ENCODE peak calls at places on chromosomes 2 and 18, in eight cellular contexts. C is endothelial cell, W is GM06990, J is RWPE2, F is transverse colon, Q is thoracic aorta, P is A549, D is breast epithelium. X is an unnamed sample.

GRCh38 chr2:132400169-132400900 is 16.3 kb upstream of the GPR39 start:
- DNase-seq in C (no peak), W (no peak), J (no peak), F (no peak), Q (no peak), P (no peak), D (no peak), X (no peak)

GRCh38 chr18:25099838-25100393 is 252.1 kb downstream of the ZNF521 start:
- DNase-seq in C (no peak), W (no peak), J (no peak), F (no peak), Q (no peak), P (no peak), D (no peak), X (no peak)

GRCh38 chr2:121345887-121346286 is 60.9 kb upstream of the TFCP2L1 start:
- DNase-seq in C (no peak), W (no peak), J (no peak), F (no peak), Q (no peak), P (no peak), D (no peak), X (no peak)

GRCh38 chr2:74871414-74871813 is 37.5 kb downstream of the HK2 start:
- DNase-seq in C (no peak), W (no peak), J (no peak), F (no peak), Q (no peak), P (no peak), D (no peak), X (no peak)

GRCh38 chr18:10518595-10519273 is 7.1 kb upstream of the NAPG start:
- DNase-seq in C (no peak), W (no peak), J (no peak), F (peak), Q (no peak), P (no peak), D (no peak), X (no peak)

GRCh38 chr18:58205087-58205779 is 161.2 kb downstream of the NEDD4L start:
- DNase-seq in C (no peak), W (no peak), J (no peak), F (no peak), Q (no peak), P (no peak), D (no peak), X (no peak)

GRCh38 chr18:21760321-21760720 is 19.7 kb downstream of the MIB1 start:
- DNase-seq in C (no peak), W (no peak), J (no peak), F (no peak), Q (no peak), P (no peak), D (no peak), X (no peak)

GRCh38 chr2:232541195-232541960 is 1.9 kb downstream of the CHRNG start:
- DNase-seq in C (no peak), W (no peak), J (no peak), F (no peak), Q (no peak), P (no peak), D (no peak), X (no peak)

GRCh38 chr18:34738173-34738894 is 28.2 kb downstream of the DTNA start:
- DNase-seq in C (no peak), W (no peak), J (no peak), F (no peak), Q (no peak), P (no peak), D (no peak), X (no peak)

GRCh38 chr2:226609361-226609760 is 190.3 kb downstream of the IRS1 start:
- DNase-seq in C (no peak), W (no peak), J (no peak), F (no peak), Q (no peak), P (no peak), D (no peak), X (no peak)

GRCh38 chr2:160205511-160205910 is 5.4 kb upstream of the ITGB6 start:
- DNase-seq in C (no peak), W (no peak), J (peak), F (peak), Q (peak), P (peak), D (peak), X (no peak)

GRCh38 chr18:60686142-60686541 is 313.6 kb upstream of the MC4R start:
- DNase-seq in C (no peak), W (no peak), J (no peak), F (no peak), Q (no peak), P (no peak), D (no peak), X (no peak)

DNA sequence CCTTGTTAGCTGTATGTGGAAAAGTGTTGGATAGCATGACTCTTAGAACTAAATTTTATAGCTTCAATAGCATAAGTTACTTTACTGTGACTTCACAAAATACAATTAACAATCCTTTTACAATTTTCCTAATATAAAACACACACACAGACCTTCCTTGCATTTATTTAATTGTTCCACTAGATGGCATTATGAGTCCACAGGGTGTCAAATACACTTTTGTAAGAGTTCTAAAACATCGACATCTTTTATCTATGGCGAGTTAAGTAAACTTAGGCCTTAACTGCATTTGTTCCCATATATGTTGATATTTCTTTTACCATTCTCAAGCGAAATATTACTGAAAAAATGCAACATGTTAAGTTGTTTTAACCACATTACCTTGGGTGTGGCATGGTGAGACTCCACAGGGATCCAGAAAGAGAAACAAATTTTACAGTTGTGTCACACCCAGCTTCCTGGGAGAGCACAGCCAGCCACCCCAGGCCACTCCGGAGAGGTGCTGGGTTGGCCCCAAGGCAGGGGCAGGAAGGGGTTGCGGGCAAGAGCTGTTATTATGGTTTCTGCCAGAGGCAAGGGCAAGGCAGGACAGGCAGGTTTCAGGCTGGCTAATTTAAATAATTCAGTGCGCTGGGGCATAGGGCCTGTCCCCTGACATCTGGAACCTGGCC is 312.4 kb upstream of the MC4R start:
- DNase-seq in C (no peak), W (no peak), J (no peak), F (no peak), Q (no peak), P (no peak), D (no peak), X (no peak)
- TF ChIP-seq CTCF in C (peak), W (peak), J (peak), F (peak), Q (peak), P (peak), D (peak), X (no peak)

GRCh38 chr2:106582431-106583143 is 95.4 kb downstream of the CD8B2 start:
- DNase-seq in C (peak), W (no peak), J (no peak), F (peak), Q (no peak), P (peak), D (peak), X (peak)

GRCh38 chr2:106579750-106580197 is 92.6 kb downstream of the CD8B2 start:
- DNase-seq in C (no peak), W (no peak), J (no peak), F (no peak), Q (no peak), P (no peak), D (no peak), X (no peak)

GRCh38 chr2:106581276-106581675 is 94.1 kb downstream of the CD8B2 start:
- DNase-seq in C (no peak), W (no peak), J (no peak), F (no peak), Q (no peak), P (no peak), D (no peak), X (no peak)

GRCh38 chr2:106580241-106580640 is 93.1 kb downstream of the CD8B2 start:
- DNase-seq in C (no peak), W (no peak), J (no peak), F (no peak), Q (no peak), P (no peak), D (no peak), X (no peak)

DNA sequence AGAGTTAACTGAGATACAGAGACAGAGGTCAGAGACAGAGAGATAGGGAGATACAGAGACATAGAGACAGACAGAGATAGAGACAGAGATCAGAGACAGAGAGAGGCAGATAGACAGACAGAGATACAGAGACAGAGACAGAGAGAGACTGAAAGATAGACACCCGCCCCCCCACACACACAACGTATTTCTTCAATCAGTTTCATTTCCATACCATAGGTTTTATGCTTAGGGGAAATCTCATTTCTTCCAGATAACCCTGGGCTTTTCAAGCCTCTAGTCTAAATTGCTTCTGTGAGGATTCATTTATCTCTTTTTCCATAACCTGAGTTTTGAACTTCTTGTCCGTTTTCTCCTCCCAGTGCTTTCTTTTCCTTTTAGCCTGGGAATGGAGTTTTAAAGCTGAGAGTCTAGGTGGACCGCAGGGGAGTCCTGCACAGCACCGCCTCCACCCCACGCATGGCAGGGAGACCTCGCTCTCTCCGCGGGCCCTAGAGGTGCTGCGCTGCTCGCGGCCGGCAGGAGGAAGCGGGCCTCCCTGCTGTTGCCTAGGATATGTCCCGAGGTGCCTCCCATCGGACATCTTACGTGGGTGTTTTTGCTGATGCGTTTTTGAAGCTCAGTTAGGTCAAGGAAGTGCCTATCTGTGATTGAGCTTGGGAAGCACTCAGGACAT is 94.7 kb downstream of the CD8B2 start:
- DNase-seq in C (peak), W (peak), J (no peak), F (peak), Q (no peak), P (peak), D (no peak), X (peak)
- TF ChIP-seq CTCF in C (no peak), W (no peak), J (no peak), F (no peak), Q (peak), P (no peak), D (no peak), X (no peak)

DNA sequence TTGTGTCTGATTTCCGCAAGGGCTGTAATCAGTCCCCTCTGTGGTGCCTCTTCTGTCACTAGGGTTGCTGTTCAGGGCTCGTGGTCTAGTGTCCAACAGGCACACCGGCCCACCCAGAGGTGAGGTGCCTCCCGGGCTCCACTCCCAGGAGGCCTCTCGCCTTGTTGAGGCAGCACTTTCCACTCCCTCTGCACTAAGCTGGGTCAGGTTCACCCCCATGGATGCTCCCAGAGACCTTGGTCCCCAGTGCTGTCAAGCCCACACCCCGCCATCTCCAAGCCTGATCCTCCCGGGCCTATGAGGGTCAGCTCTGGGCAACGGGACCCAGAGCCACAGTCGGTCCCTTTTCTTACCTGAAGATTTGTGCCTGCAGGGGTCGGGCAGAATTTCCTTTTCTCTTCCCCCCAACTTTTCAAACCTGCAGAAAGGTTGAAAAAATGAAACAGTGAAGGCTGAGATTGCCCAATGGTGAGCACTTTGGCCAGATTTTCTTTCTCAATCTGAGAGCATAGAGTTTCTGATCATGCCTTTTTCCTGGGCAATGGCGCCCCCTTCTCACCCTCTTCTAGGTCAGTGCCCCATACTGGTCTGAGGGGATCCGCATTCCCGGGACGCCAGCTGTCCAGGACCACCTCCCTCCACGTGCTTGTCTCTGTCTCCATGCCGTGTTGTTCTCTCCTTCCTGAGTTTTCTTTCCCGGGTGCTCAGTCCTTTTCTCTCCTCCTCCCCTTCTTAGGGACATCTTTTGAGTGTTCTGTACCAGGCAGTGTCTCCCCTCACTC is 148.0 kb downstream of the ASB1 start:
- DNase-seq in C (no peak), W (no peak), J (no peak), F (no peak), Q (no peak), P (no peak), D (no peak), X (no peak)
- TF ChIP-seq CTCF in C (no peak), W (no peak), J (no peak), F (no peak), Q (no peak), P (no peak), D (no peak), X (no peak)

DNA sequence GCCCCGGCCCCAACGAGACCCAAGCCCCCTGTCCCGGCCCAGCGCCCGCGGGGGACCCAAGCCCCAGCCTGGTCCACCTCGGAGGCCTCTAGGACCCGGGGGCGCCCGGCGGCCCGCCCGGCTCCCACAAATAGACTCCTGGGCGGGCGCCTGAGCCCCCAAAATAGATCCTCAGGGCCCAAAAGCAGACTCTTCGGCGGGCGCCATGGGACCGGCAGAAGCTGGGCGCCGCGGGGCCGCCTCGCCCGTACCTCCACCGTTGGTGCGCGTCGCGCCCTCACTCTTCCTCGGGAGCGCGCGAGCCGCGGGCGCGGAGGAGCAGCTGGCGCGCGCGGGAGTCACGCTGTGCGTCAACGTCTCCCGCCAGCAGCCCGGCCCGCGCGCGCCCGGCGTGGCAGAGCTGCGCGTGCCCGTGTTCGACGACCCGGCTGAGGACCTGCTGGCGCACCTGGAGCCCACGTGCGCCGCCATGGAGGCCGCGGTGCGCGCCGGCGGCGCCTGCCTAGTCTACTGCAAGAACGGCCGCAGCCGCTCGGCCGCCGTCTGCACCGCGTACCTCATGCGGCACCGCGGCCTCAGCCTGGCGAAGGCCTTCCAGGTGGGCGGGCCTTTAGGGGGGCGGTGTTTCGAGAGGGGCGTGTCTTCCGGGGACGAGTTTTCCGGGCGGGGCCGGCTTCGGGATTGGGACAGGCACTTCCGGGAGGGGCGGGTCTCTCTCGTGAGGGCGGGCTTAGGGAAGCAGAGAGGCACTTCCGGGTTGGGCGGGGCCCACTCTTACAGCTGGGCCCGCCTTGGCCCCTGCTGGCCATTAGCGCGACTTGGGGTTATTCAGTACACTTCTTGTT is 545 bp downstream of the DUSP28 start:
- DNase-seq in C (peak), W (peak), J (peak), F (peak), Q (peak), P (peak), D (peak), X (peak)
- TF ChIP-seq CTCF in C (no peak), W (peak), J (peak), F (peak), Q (peak), P (no peak), D (no peak), X (no peak)

GRCh38 chr2:17816396-17817245 is at the start of gene MSGN1:
- DNase-seq in C (no peak), W (no peak), J (no peak), F (no peak), Q (no peak), P (no peak), D (no peak), X (no peak)
- TF ChIP-seq CTCF in C (no peak), W (no peak), J (no peak), F (no peak), Q (no peak), P (no peak), D (no peak), X (no peak)